ENCODE peak calls at places on chromosomes 3 and 15, in six cellular contexts. M, Z, H, F, T and N are unnamed samples.

GRCh38 chr3:62632510-62633294 is 242.5 kb downstream of the CADPS start:
- DNase-seq in M (no peak), Z (no peak), H (no peak), F (no peak), T (no peak), N (no peak)

GRCh38 chr3:190305406-190305805 is 16.8 kb downstream of the CLDN1 start:
- DNase-seq in M (no peak), Z (no peak), H (peak; percentile 28), F (peak; percentile 51), T (no peak), N (no peak)

GRCh38 chr15:67100808-67101581 is 35.6 kb downstream of the SMAD3 start:
- DNase-seq in M (no peak), Z (no peak), H (no peak), F (no peak), T (no peak), N (no peak)

GRCh38 chr15:79988448-79989117 is 17.6 kb upstream of the BCL2A1 start:
- DNase-seq in M (no peak), Z (no peak), H (no peak), F (no peak), T (no peak), N (no peak)

GRCh38 chr15:62506217-62506805 is 341.2 kb upstream of the C2CD4B start:
- DNase-seq in M (peak; percentile 68), Z (no peak), H (peak; percentile 72), F (no peak), T (no peak), N (peak; percentile 28)

GRCh38 chr15:70532536-70533186 is 230.7 kb downstream of the UACA start:
- DNase-seq in M (no peak), Z (no peak), H (no peak), F (no peak), T (no peak), N (no peak)

GRCh38 chr3:179771797-179772196 is 119.0 kb downstream of the USP13 start:
- DNase-seq in M (no peak), Z (no peak), H (no peak), F (no peak), T (no peak), N (no peak)

GRCh38 chr3:171282041-171282440 is 178.2 kb downstream of the TNIK start:
- DNase-seq in M (no peak), Z (no peak), H (peak; percentile 89), F (no peak), T (no peak), N (peak; percentile 20)

GRCh38 chr15:41894791-41895463 is 1.1 kb upstream of the SPTBN5 start:
- DNase-seq in M (no peak), Z (no peak), H (peak; percentile 83), F (peak; percentile 52), T (peak; percentile 57), N (no peak)

GRCh38 chr3:128875556-128876120 is 3.8 kb upstream of the ACAD9 start:
- DNase-seq in M (no peak), Z (no peak), H (peak; percentile 8), F (peak; percentile 73), T (no peak), N (no peak)

GRCh38 chr3:139481116-139481515 is 4.8 kb upstream of the RBP2 start:
- DNase-seq in M (no peak), Z (no peak), H (peak; percentile 26), F (no peak), T (no peak), N (no peak)